ENCODE peak calls at places on chromosomes 5 and 9, in ten cellular contexts. One of them, this sample, is unnamed. For H3K4me1, the result is how much of the 10 kb centered on the place peaks cover.

GRCh38 chr9:105710638-105711037 is 16.3 kb downstream of the TMEM38B start:
- DNase-seq in osteoblast: peak
- DNase-seq in fibroblast of lung: no peak
- DNase-seq in pancreas: no peak
- DNase-seq in neural progenitor cell: no peak
- DNase-seq in mesendoderm: no peak
- DNase-seq in heart right ventricle: no peak
- DNase-seq in mesenchymal stem cell: no peak
- DNase-seq in GM23338: no peak
- DNase-seq in mammary epithelial cell: no peak
- DNase-seq in this sample: no peak

GRCh38 chr5:67494186-67494842 is 297.7 kb upstream of the CD180 start:
- DNase-seq in osteoblast: peak
- DNase-seq in fibroblast of lung: no peak
- DNase-seq in pancreas: peak
- DNase-seq in neural progenitor cell: no peak
- DNase-seq in mesendoderm: no peak
- DNase-seq in heart right ventricle: no peak
- DNase-seq in mesenchymal stem cell: no peak
- DNase-seq in GM23338: no peak
- DNase-seq in mammary epithelial cell: no peak
- DNase-seq in this sample: peak

GRCh38 chr5:172800088-172800551 is 29.1 kb upstream of the DUSP1 start:
- DNase-seq in osteoblast: peak
- DNase-seq in fibroblast of lung: peak
- DNase-seq in pancreas: no peak
- DNase-seq in neural progenitor cell: no peak
- DNase-seq in mesendoderm: no peak
- DNase-seq in heart right ventricle: peak
- DNase-seq in mesenchymal stem cell: peak
- DNase-seq in GM23338: no peak
- DNase-seq in mammary epithelial cell: peak
- DNase-seq in this sample: peak

GRCh38 chr9:134676886-134677285 is 35.3 kb downstream of the COL5A1 start:
- DNase-seq in osteoblast: no peak
- DNase-seq in fibroblast of lung: no peak
- DNase-seq in pancreas: no peak
- DNase-seq in neural progenitor cell: no peak
- DNase-seq in mesendoderm: no peak
- DNase-seq in heart right ventricle: no peak
- DNase-seq in mesenchymal stem cell: no peak
- DNase-seq in GM23338: no peak
- DNase-seq in mammary epithelial cell: no peak
- DNase-seq in this sample: peak

GRCh38 chr9:100394032-100394695 is 32.8 kb upstream of the MSANTD3 start:
- DNase-seq in osteoblast: no peak
- DNase-seq in fibroblast of lung: no peak
- DNase-seq in pancreas: no peak
- DNase-seq in neural progenitor cell: no peak
- DNase-seq in mesendoderm: no peak
- DNase-seq in heart right ventricle: no peak
- DNase-seq in mesenchymal stem cell: peak
- DNase-seq in GM23338: no peak
- DNase-seq in mammary epithelial cell: no peak
- DNase-seq in this sample: no peak

GRCh38 chr9:27785714-27786100 is 212.4 kb upstream of the C9orf72 start:
- DNase-seq in osteoblast: no peak
- DNase-seq in fibroblast of lung: no peak
- DNase-seq in pancreas: no peak
- DNase-seq in neural progenitor cell: no peak
- DNase-seq in mesendoderm: no peak
- DNase-seq in heart right ventricle: no peak
- DNase-seq in mesenchymal stem cell: peak
- DNase-seq in GM23338: no peak
- DNase-seq in mammary epithelial cell: peak
- DNase-seq in this sample: no peak

GRCh38 chr9:123739902-123740301 is 190.0 kb downstream of the DENND1A start:
- DNase-seq in osteoblast: no peak
- DNase-seq in fibroblast of lung: no peak
- DNase-seq in pancreas: no peak
- DNase-seq in neural progenitor cell: no peak
- DNase-seq in mesendoderm: no peak
- DNase-seq in heart right ventricle: no peak
- DNase-seq in mesenchymal stem cell: no peak
- DNase-seq in GM23338: no peak
- DNase-seq in mammary epithelial cell: no peak
- DNase-seq in this sample: no peak

GRCh38 chr9:92963831-92964606 is 16.7 kb downstream of the FGD3 start:
- DNase-seq in osteoblast: peak
- DNase-seq in fibroblast of lung: no peak
- DNase-seq in pancreas: no peak
- DNase-seq in neural progenitor cell: no peak
- DNase-seq in mesendoderm: no peak
- DNase-seq in heart right ventricle: no peak
- DNase-seq in mesenchymal stem cell: no peak
- DNase-seq in GM23338: no peak
- DNase-seq in mammary epithelial cell: no peak
- DNase-seq in this sample: peak

GRCh38 chr5:107705390-107706014 is 34.8 kb upstream of the EFNA5 start:
- DNase-seq in osteoblast: peak
- DNase-seq in fibroblast of lung: peak
- DNase-seq in pancreas: no peak
- DNase-seq in neural progenitor cell: no peak
- DNase-seq in mesendoderm: no peak
- DNase-seq in heart right ventricle: no peak
- DNase-seq in mesenchymal stem cell: peak
- DNase-seq in GM23338: no peak
- DNase-seq in mammary epithelial cell: peak
- DNase-seq in this sample: no peak

GRCh38 chr9:118336952-118337349 is 632.7 kb downstream of the TLR4 start:
- DNase-seq in osteoblast: no peak
- DNase-seq in fibroblast of lung: no peak
- DNase-seq in pancreas: no peak
- DNase-seq in neural progenitor cell: no peak
- DNase-seq in mesendoderm: no peak
- DNase-seq in heart right ventricle: no peak
- DNase-seq in mesenchymal stem cell: no peak
- DNase-seq in GM23338: no peak
- DNase-seq in mammary epithelial cell: no peak
- DNase-seq in this sample: no peak

GRCh38 chr5:172453986-172454354 is 355 bp downstream of the SH3PXD2B start:
- DNase-seq in osteoblast: peak
- DNase-seq in fibroblast of lung: peak
- DNase-seq in pancreas: peak
- DNase-seq in neural progenitor cell: peak
- DNase-seq in mesendoderm: peak
- DNase-seq in heart right ventricle: peak
- DNase-seq in mesenchymal stem cell: peak
- DNase-seq in GM23338: peak
- DNase-seq in mammary epithelial cell: peak
- DNase-seq in this sample: peak

GRCh38 chr9:34991833-34992375 is 2.4 kb downstream of the DNAJB5 start:
- DNase-seq in osteoblast: peak
- DNase-seq in fibroblast of lung: no peak
- DNase-seq in pancreas: no peak
- DNase-seq in neural progenitor cell: peak
- DNase-seq in mesendoderm: peak
- DNase-seq in heart right ventricle: no peak
- DNase-seq in mesenchymal stem cell: peak
- DNase-seq in GM23338: peak
- DNase-seq in mammary epithelial cell: no peak
- DNase-seq in this sample: no peak

GRCh38 chr5:138539791-138540190 is 3.2 kb downstream of the ETF1 start:
- DNase-seq in osteoblast: no peak
- DNase-seq in fibroblast of lung: no peak
- DNase-seq in pancreas: no peak
- DNase-seq in neural progenitor cell: no peak
- DNase-seq in mesendoderm: no peak
- DNase-seq in heart right ventricle: no peak
- DNase-seq in mesenchymal stem cell: no peak
- DNase-seq in GM23338: no peak
- DNase-seq in mammary epithelial cell: no peak
- DNase-seq in this sample: no peak

GRCh38 chr9:7780261-7780988 is 19.2 kb downstream of the DMAC1 start:
- DNase-seq in osteoblast: peak
- DNase-seq in fibroblast of lung: peak
- DNase-seq in pancreas: no peak
- DNase-seq in neural progenitor cell: peak
- DNase-seq in mesendoderm: peak
- DNase-seq in heart right ventricle: no peak
- DNase-seq in mesenchymal stem cell: peak
- DNase-seq in GM23338: no peak
- DNase-seq in mammary epithelial cell: peak
- DNase-seq in this sample: no peak

GRCh38 chr9:86098793-86099694 is at the start of gene GOLM1:
- DNase-seq in osteoblast: peak
- DNase-seq in fibroblast of lung: peak
- DNase-seq in pancreas: peak
- DNase-seq in neural progenitor cell: peak
- DNase-seq in mesendoderm: peak
- DNase-seq in heart right ventricle: peak
- DNase-seq in mesenchymal stem cell: peak
- DNase-seq in GM23338: peak
- DNase-seq in mammary epithelial cell: peak
- DNase-seq in this sample: peak

GRCh38 chr5:175393922-175394321 is 50.1 kb downstream of the DRD1 start:
- DNase-seq in osteoblast: no peak
- DNase-seq in fibroblast of lung: no peak
- DNase-seq in pancreas: no peak
- DNase-seq in neural progenitor cell: no peak
- DNase-seq in mesendoderm: no peak
- DNase-seq in heart right ventricle: no peak
- DNase-seq in mesenchymal stem cell: no peak
- DNase-seq in GM23338: no peak
- DNase-seq in mammary epithelial cell: no peak
- DNase-seq in this sample: no peak
- H3K4me1 ChIP-seq in osteoblast: under half
- H3K4me1 ChIP-seq in fibroblast of lung: under half
- H3K4me1 ChIP-seq in pancreas: under half
- H3K4me1 ChIP-seq in neural progenitor cell: under half
- H3K4me1 ChIP-seq in mesendoderm: under half
- H3K4me1 ChIP-seq in heart right ventricle: under half
- H3K4me1 ChIP-seq in mesenchymal stem cell: under half
- H3K4me1 ChIP-seq in GM23338: under half
- H3K4me1 ChIP-seq in mammary epithelial cell: under half
- H3K4me1 ChIP-seq in this sample: under half

DNA sequence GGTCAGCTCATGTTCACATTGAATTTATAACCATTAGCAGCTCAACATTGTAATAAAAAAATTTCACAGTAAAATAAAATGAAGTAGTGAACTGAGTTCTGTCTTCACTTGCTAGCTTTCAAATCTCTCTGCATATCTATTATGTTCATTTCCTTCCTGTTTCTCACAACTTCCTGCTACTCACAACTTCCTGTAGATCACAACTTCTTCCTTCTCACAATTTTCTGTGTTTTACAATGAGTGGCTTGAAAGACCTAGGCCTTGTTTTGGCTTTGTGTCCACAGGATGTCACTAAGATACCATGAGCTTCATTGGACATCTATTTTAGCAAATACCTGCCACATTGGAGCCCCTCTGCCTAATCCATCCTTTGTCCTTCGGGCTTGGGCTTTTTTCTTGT is 480.3 kb upstream of the ADAMTS16 start:
- DNase-seq in osteoblast: no peak
- DNase-seq in fibroblast of lung: no peak
- DNase-seq in pancreas: no peak
- DNase-seq in neural progenitor cell: no peak
- DNase-seq in mesendoderm: no peak
- DNase-seq in heart right ventricle: no peak
- DNase-seq in mesenchymal stem cell: no peak
- DNase-seq in GM23338: no peak
- DNase-seq in mammary epithelial cell: no peak
- DNase-seq in this sample: no peak
- H3K4me1 ChIP-seq in osteoblast: under half
- H3K4me1 ChIP-seq in fibroblast of lung: under half
- H3K4me1 ChIP-seq in pancreas: under half
- H3K4me1 ChIP-seq in neural progenitor cell: under half
- H3K4me1 ChIP-seq in mesendoderm: under half
- H3K4me1 ChIP-seq in heart right ventricle: under half
- H3K4me1 ChIP-seq in mesenchymal stem cell: under half
- H3K4me1 ChIP-seq in GM23338: under half
- H3K4me1 ChIP-seq in mammary epithelial cell: under half
- H3K4me1 ChIP-seq in this sample: under half

GRCh38 chr5:176736271-176736965 is 73.9 kb upstream of the UNC5A start:
- DNase-seq in osteoblast: no peak
- DNase-seq in fibroblast of lung: no peak
- DNase-seq in pancreas: no peak
- DNase-seq in neural progenitor cell: peak
- DNase-seq in mesendoderm: no peak
- DNase-seq in heart right ventricle: no peak
- DNase-seq in mesenchymal stem cell: no peak
- DNase-seq in GM23338: no peak
- DNase-seq in mammary epithelial cell: no peak
- DNase-seq in this sample: peak
- H3K4me1 ChIP-seq in osteoblast: under half
- H3K4me1 ChIP-seq in fibroblast of lung: under half
- H3K4me1 ChIP-seq in pancreas: under half
- H3K4me1 ChIP-seq in neural progenitor cell: under half
- H3K4me1 ChIP-seq in mesendoderm: under half
- H3K4me1 ChIP-seq in heart right ventricle: under half
- H3K4me1 ChIP-seq in mesenchymal stem cell: under half
- H3K4me1 ChIP-seq in GM23338: under half
- H3K4me1 ChIP-seq in mammary epithelial cell: under half
- H3K4me1 ChIP-seq in this sample: under half

GRCh38 chr5:132227235-132227484 is 493 bp downstream of the P4HA2 start:
- DNase-seq in osteoblast: no peak
- DNase-seq in fibroblast of lung: peak
- DNase-seq in pancreas: no peak
- DNase-seq in neural progenitor cell: no peak
- DNase-seq in mesendoderm: no peak
- DNase-seq in heart right ventricle: no peak
- DNase-seq in mesenchymal stem cell: no peak
- DNase-seq in GM23338: no peak
- DNase-seq in mammary epithelial cell: no peak
- DNase-seq in this sample: no peak
- H3K4me1 ChIP-seq in osteoblast: under half
- H3K4me1 ChIP-seq in fibroblast of lung: under half
- H3K4me1 ChIP-seq in pancreas: under half
- H3K4me1 ChIP-seq in neural progenitor cell: under half
- H3K4me1 ChIP-seq in mesendoderm: under half
- H3K4me1 ChIP-seq in heart right ventricle: under half
- H3K4me1 ChIP-seq in mesenchymal stem cell: under half
- H3K4me1 ChIP-seq in GM23338: under half
- H3K4me1 ChIP-seq in mammary epithelial cell: under half
- H3K4me1 ChIP-seq in this sample: under half

DNA sequence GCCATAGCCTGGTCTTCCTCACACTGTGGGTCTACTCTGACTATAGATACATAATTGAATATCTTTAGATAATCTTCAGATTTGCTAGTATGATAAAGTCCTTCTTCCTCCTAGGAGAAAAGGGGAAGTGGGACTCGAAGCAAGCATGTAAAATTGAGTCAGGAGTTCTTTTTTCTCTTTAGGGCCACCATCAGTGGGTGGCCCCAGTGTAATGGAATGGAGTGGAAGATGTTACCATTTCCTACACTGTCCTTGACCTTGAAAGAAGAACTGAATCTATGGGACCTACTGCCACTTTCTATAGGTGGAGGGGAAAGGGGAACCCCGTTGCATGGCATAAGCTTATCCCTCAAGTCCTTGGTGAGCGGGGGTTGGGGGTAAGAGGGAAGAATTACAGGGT is 44.9 kb upstream of the SUB1 start:
- DNase-seq in osteoblast: no peak
- DNase-seq in fibroblast of lung: no peak
- DNase-seq in pancreas: no peak
- DNase-seq in neural progenitor cell: no peak
- DNase-seq in mesendoderm: no peak
- DNase-seq in heart right ventricle: no peak
- DNase-seq in mesenchymal stem cell: no peak
- DNase-seq in GM23338: no peak
- DNase-seq in mammary epithelial cell: no peak
- DNase-seq in this sample: no peak
- H3K4me1 ChIP-seq in osteoblast: under half
- H3K4me1 ChIP-seq in fibroblast of lung: under half
- H3K4me1 ChIP-seq in pancreas: under half
- H3K4me1 ChIP-seq in neural progenitor cell: under half
- H3K4me1 ChIP-seq in mesendoderm: under half
- H3K4me1 ChIP-seq in heart right ventricle: under half
- H3K4me1 ChIP-seq in mesenchymal stem cell: under half
- H3K4me1 ChIP-seq in GM23338: under half
- H3K4me1 ChIP-seq in mammary epithelial cell: under half
- H3K4me1 ChIP-seq in this sample: under half

This sample was measured in left lung.